ENCODE peak calls at places on chromosomes 13 and 19, in seven cellular contexts. Y, Z, S, P, U, J and F are unnamed samples.

GRCh38 chr13:28376604-28377003 is 118.3 kb downstream of the FLT1 start:
- DNase-seq in Y (no peak), Z (no peak), S (peak), P (no peak), U (no peak), J (no peak), F (no peak)

GRCh38 chr13:69857188-69857821 is 250.3 kb upstream of the ATXN8OS start:
- DNase-seq in Y (peak), Z (no peak), S (peak), P (no peak), U (no peak), J (no peak), F (no peak)

GRCh38 chr19:44476559-44477408 is 23.5 kb downstream of the ZNF180 start:
- DNase-seq in Y (no peak), Z (no peak), S (peak), P (no peak), U (no peak), J (no peak), F (no peak)

GRCh38 chr13:109273326-109273751 is 513.0 kb downstream of the IRS2 start:
- DNase-seq in Y (no peak), Z (no peak), S (no peak), P (no peak), U (no peak), J (no peak), F (no peak)

GRCh38 chr13:51645154-51645650 is 60.9 kb downstream of the WDFY2 start:
- DNase-seq in Y (no peak), Z (no peak), S (no peak), P (no peak), U (no peak), J (no peak), F (no peak)

GRCh38 chr19:13039211-13039789 is 44.0 kb downstream of the NFIX start:
- DNase-seq in Y (no peak), Z (no peak), S (no peak), P (no peak), U (no peak), J (no peak), F (no peak)

GRCh38 chr13:85228692-85229091 is 570.5 kb downstream of the SLITRK6 start:
- DNase-seq in Y (no peak), Z (no peak), S (no peak), P (no peak), U (no peak), J (no peak), F (no peak)

GRCh38 chr13:100977841-100978240 is 303.2 kb upstream of the TMTC4 start:
- DNase-seq in Y (peak), Z (no peak), S (no peak), P (no peak), U (no peak), J (no peak), F (no peak)

GRCh38 chr19:52492201-52492960 is 35.1 kb upstream of the ZNF808 start:
- DNase-seq in Y (no peak), Z (no peak), S (peak), P (no peak), U (no peak), J (no peak), F (no peak)

GRCh38 chr13:105569816-105570215 is 965.6 kb downstream of the EFNB2 start:
- DNase-seq in Y (no peak), Z (no peak), S (no peak), P (no peak), U (no peak), J (no peak), F (no peak)

GRCh38 chr13:96958286-96958891 is 35.9 kb downstream of the OXGR1 start:
- DNase-seq in Y (peak), Z (no peak), S (peak), P (no peak), U (no peak), J (peak), F (no peak)

GRCh38 chr13:57925250-57925649 is 293.7 kb downstream of the PCDH17 start:
- DNase-seq in Y (no peak), Z (no peak), S (peak), P (no peak), U (no peak), J (no peak), F (no peak)

GRCh38 chr13:106291006-106291405 is 244.5 kb downstream of the EFNB2 start:
- DNase-seq in Y (no peak), Z (no peak), S (no peak), P (no peak), U (no peak), J (no peak), F (no peak)

GRCh38 chr13:24738366-24738847 is 25.6 kb upstream of the RNF17 start:
- DNase-seq in Y (no peak), Z (no peak), S (no peak), P (no peak), U (no peak), J (no peak), F (no peak)

GRCh38 chr19:58345558-58345957 is 7.7 kb downstream of the A1BG start:
- DNase-seq in Y (no peak), Z (no peak), S (no peak), P (no peak), U (no peak), J (no peak), F (no peak)

GRCh38 chr13:19634129-19634740 is 776 bp downstream of the MPHOSPH8 start:
- DNase-seq in Y (no peak), Z (peak), S (peak), P (no peak), U (no peak), J (peak), F (no peak)

GRCh38 chr19:37413243-37414084 is 42.6 kb downstream of the ZNF527 start:
- DNase-seq in Y (no peak), Z (no peak), S (no peak), P (no peak), U (no peak), J (no peak), F (no peak)

GRCh38 chr19:41351339-41352245 is 2.1 kb downstream of the TGFB1 start:
- DNase-seq in Y (peak), Z (no peak), S (peak), P (peak), U (peak), J (peak), F (peak)

GRCh38 chr19:40238775-40239174 is 12.3 kb upstream of the CCNP start:
- DNase-seq in Y (no peak), Z (no peak), S (no peak), P (no peak), U (no peak), J (no peak), F (no peak)

GRCh38 chr13:91817250-91817649 is 418.8 kb downstream of the GPC5 start:
- DNase-seq in Y (peak), Z (no peak), S (no peak), P (no peak), U (no peak), J (no peak), F (no peak)

GRCh38 chr19:45471116-45471865 is 3.5 kb downstream of the FOSB start:
- DNase-seq in Y (no peak), Z (no peak), S (no peak), P (no peak), U (no peak), J (no peak), F (no peak)

GRCh38 chr19:39937094-39937493 is 2.7 kb upstream of the FCGBP start:
- DNase-seq in Y (no peak), Z (peak), S (no peak), P (no peak), U (no peak), J (no peak), F (no peak)

GRCh38 chr19:5057860-5058259 is 88.9 kb downstream of the KDM4B start:
- DNase-seq in Y (no peak), Z (no peak), S (peak), P (no peak), U (no peak), J (no peak), F (no peak)

GRCh38 chr13:76596216-76596615 is 290.0 kb downstream of the KCTD12 start:
- DNase-seq in Y (no peak), Z (no peak), S (no peak), P (no peak), U (no peak), J (no peak), F (no peak)

GRCh38 chr13:84192125-84192524 is 309.9 kb upstream of the SLITRK1 start:
- DNase-seq in Y (no peak), Z (no peak), S (no peak), P (no peak), U (no peak), J (no peak), F (no peak)

GRCh38 chr13:66329988-66330429 is 900.1 kb downstream of the PCDH9 start:
- DNase-seq in Y (peak), Z (no peak), S (no peak), P (no peak), U (no peak), J (no peak), F (no peak)